ENCODE peak calls at places on chromosome 5, in five cellular contexts. S is sigmoid colon, D is mammary epithelial cell, X is fibroblast of the aortic adventitia, M is cardiac fibroblast. J is an unnamed sample.

GRCh38 chr5:102628449-102629175 is 126.5 kb upstream of the PAM start:
- DNase-seq in M (no peak), D (peak; percentile 72), S (no peak), X (peak; percentile 18), J (no peak)

GRCh38 chr5:125237026-125237425 is 490.6 kb upstream of the ZNF608 start:
- DNase-seq in X (peak; percentile 78), D (no peak), S (no peak), M (no peak), J (no peak)

GRCh38 chr5:94524841-94525697 is 93.3 kb downstream of the KIAA0825 start:
- DNase-seq in M (peak; percentile 60), S (no peak), D (peak; percentile 21), X (peak; percentile 54), J (peak; percentile 18)

GRCh38 chr5:150640311-150641005 is at the start of gene SYNPO:
- DNase-seq in X (peak; percentile 99), M (peak; percentile 98), D (peak; percentile 97), S (peak; percentile 91), J (peak; percentile 78)

GRCh38 chr5:133114933-133115310 is 63.1 kb downstream of the HSPA4 start:
- DNase-seq in D (no peak), S (no peak), M (no peak), X (no peak), J (no peak)

GRCh38 chr5:167511-167910 is 23.8 kb upstream of the LRRC14B start:
- DNase-seq in X (no peak), D (no peak), S (peak; percentile 46), M (no peak), J (no peak)

GRCh38 chr5:53425598-53426516 is 54.6 kb upstream of the FST start:
- DNase-seq in S (no peak), D (no peak), X (peak; percentile 81), M (peak; percentile 27), J (no peak)

GRCh38 chr5:151450605-151451004 is 3.2 kb downstream of the SLC36A1 start:
- DNase-seq in S (no peak), M (no peak), X (no peak), D (no peak), J (no peak)

GRCh38 chr5:111254613-111255012 is 30.4 kb downstream of the CAMK4 start:
- DNase-seq in M (no peak), S (no peak), D (peak; percentile 35), X (peak; percentile 8), J (no peak)

GRCh38 chr5:35838370-35839042 is 18.2 kb upstream of the IL7R start:
- DNase-seq in S (no peak), M (no peak), X (no peak), D (no peak), J (no peak)

GRCh38 chr5:120405923-120406322 is 58.2 kb upstream of the PRR16 start:
- DNase-seq in S (no peak), M (peak; percentile 72), X (peak; percentile 74), D (peak; percentile 88), J (no peak)

GRCh38 chr5:175059687-175060194 is 335.4 kb downstream of the MSX2 start:
- DNase-seq in S (peak; percentile 63), X (peak; percentile 1), M (no peak), D (no peak), J (no peak)

GRCh38 chr5:140806834-140807775 is at the start of gene PCDHA4:
- DNase-seq in S (no peak), X (peak; percentile 16), M (peak; percentile 6), D (peak; percentile 42), J (no peak)
- TF ChIP-seq CTCF in S (no peak), X (peak; percentile 38), M (peak; percentile 37), D (no peak), J (peak; percentile 15)

DNA sequence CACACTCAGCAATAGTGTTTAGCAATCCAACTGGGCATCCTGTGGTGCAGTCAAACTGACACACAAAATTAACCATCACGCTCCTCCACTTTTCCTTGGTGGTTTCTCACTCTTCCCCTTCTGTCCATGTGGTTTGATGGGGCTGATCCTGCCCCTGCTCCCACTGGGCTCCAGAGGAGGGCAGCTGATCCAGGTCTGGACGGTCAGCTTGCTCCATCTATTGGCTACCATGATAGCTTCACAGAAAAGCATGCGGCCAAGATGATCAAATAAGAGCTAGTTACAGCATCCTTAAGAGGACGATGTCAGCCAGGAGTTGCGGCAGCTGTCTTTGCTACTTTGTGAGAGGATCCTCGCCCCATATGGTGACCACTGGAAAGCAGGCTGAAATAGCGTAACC is 29.6 kb upstream of the RANBP17 start:
- DNase-seq in D (no peak), X (no peak), S (no peak), M (no peak), J (no peak)
- TF ChIP-seq CTCF in D (no peak), X (no peak), S (no peak), M (no peak), J (no peak)

DNA sequence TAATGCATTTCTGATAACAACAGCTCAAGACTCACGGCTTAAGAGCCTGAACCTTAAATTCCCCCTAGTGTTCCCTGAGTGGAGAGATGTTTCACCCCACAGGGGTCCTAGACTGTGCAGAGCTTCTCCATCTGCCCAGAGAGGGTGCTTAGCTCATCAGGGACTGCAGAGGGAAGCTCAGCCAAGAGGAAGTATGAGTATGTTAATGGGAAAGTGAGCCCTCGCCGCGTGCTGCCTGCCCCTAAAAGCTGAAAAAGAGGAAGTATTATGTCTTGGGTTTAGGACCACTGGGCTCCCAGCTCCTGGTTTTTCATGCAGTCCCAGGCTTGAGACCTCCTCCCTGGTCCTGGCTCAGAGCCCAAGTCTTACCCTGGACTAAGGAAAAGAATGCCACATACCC is 115.3 kb upstream of the DAP start:
- DNase-seq in X (no peak), S (no peak), M (no peak), D (no peak), J (no peak)
- TF ChIP-seq CTCF in X (no peak), S (no peak), M (no peak), D (no peak), J (no peak)

GRCh38 chr5:107457138-107457537 is 213.6 kb downstream of the EFNA5 start:
- DNase-seq in D (no peak), X (no peak), S (no peak), M (no peak), J (no peak)
- TF ChIP-seq CTCF in D (no peak), X (no peak), S (no peak), M (no peak), J (no peak)

DNA sequence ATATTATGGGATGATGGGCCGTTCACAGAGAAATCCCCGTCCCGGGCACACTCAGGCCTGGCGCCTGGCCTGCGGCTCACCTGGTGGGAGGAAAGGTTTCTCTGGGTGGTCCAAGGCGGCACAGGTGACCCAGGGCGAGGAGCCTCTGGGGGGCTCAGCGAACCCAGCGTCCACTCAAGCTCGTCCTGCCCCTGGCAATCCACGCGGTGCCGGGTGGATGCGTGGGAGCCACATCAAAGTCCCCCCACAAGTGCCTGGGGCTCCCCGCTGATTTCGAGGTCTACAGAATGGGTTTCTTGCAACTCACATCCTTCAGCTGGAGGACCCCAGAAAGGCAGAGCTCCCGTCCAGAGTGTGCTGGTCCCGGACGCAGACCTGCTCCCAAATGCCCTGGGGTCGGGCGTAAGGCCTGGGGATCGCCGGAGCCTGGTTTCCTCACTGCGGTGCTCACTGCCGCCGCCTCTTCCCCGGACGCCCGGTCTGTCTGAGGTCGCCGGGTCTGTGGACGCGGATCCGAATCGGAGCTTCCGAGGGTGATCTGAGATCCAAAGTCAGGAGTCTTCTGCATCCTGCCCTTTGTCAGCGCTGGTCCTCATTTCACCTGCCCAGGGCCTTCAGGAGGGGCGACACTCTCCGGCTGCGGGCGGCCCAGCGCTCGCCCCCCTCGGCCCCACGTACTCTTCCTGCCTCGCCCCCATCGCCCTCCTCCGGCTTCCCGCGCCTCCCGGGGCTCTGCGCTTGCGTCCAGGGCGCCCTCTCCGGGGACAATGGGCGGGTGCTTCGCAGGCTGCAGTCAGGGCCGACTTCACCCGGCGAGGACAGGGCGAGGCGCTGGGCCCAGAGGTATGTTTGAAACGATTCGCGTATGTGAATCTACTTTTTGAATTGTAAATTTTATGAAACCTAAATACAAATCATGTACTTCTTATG is 20.0 kb upstream of the RUFY1 start:
- DNase-seq in D (no peak), M (peak; percentile 42), S (peak; percentile 86), X (no peak), J (no peak)
- TF ChIP-seq CTCF in D (no peak), M (peak; percentile 20), S (no peak), X (peak; percentile 23), J (no peak)

DNA sequence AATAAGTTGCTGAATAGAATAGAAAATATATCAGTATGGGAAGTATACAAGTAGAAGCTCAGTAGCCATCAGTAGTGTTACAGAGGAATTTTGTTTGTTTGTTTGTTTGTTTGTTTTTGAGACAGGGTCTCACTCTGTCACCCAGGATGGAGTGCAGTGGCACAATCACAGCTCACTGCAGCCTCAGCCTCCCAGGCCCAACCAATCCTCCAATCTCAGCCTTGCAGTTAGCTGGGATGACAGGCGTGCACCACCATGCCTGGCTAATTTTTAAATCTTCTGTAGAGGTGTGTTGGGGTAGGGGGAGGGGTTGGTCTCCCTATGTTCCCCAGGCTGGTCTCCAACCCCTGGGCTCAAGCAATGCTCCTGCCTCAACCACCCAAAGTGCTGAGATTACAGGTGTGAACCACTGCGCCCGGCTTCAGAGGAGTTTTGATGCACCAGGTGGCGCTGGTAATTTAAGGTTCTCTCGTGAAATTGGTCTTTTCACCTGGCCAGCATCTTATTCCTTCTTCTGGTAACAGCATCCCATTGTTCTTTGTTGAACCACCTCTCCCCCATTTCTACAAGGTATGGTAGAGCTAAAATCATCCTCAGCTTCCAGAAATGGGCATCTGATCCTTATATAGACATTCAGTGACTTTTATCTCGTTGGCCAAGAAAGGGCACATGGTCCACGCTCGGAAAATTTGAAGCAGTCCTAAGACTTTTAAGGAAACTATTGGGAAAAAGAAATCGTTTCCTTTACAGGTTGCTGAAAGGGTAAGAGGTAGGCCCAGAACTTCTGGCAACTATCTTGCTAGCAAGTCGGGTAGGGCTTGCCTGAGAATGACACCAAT is 157.1 kb downstream of the ARRDC3 start:
- DNase-seq in D (peak; percentile 46), X (no peak), M (no peak), S (no peak), J (no peak)
- TF ChIP-seq CTCF in D (peak; percentile 47), X (no peak), M (no peak), S (no peak), J (no peak)